ENCODE peak calls at places on chromosomes 11 and 22, in ten cellular contexts. E, Z, T, I, W, L, P, K, U and F are unnamed samples.

GRCh38 chr11:77101043-77101537 is 1.6 kb upstream of the OMP start:
- DNase-seq in E (no peak), Z (no peak), T (no peak), I (no peak), W (no peak), L (peak; percentile 15), P (no peak), K (peak; percentile 72), U (no peak), F (no peak)

GRCh38 chr11:14974723-14975587 is 2.8 kb upstream of the CALCA start:
- DNase-seq in E (no peak), Z (no peak), T (peak; percentile 61), I (peak; percentile 72), W (peak; percentile 54), L (peak; percentile 67), P (peak; percentile 42), K (peak; percentile 41), U (no peak), F (peak; percentile 65)

GRCh38 chr11:99019676-99020075 is 1.1 kb upstream of the CNTN5 start:
- DNase-seq in E (no peak), Z (no peak), T (no peak), I (no peak), W (no peak), L (no peak), P (no peak), K (no peak), U (no peak), F (no peak)

GRCh38 chr11:113331988-113332387 is 17.6 kb downstream of the TTC12 start:
- DNase-seq in E (no peak), Z (no peak), T (no peak), I (no peak), W (no peak), L (no peak), P (no peak), K (no peak), U (no peak), F (no peak)

GRCh38 chr11:102323542-102324261 is 6.4 kb downstream of the BIRC3 start:
- DNase-seq in E (no peak), Z (no peak), T (no peak), I (no peak), W (no peak), L (no peak), P (no peak), K (no peak), U (no peak), F (no peak)

GRCh38 chr11:21105196-21105917 is 436.0 kb downstream of the NELL1 start:
- DNase-seq in E (no peak), Z (no peak), T (no peak), I (no peak), W (no peak), L (no peak), P (no peak), K (no peak), U (no peak), F (no peak)

GRCh38 chr11:22703040-22703439 is 36.6 kb downstream of the GAS2 start:
- DNase-seq in E (no peak), Z (no peak), T (no peak), I (peak; percentile 13), W (peak; percentile 28), L (peak; percentile 52), P (peak; percentile 45), K (no peak), U (no peak), F (no peak)

GRCh38 chr11:33912405-33913361 is 20.8 kb upstream of the LMO2 start:
- DNase-seq in E (no peak), Z (no peak), T (no peak), I (peak; percentile 7), W (peak; percentile 10), L (no peak), P (no peak), K (peak; percentile 76), U (no peak), F (no peak)

GRCh38 chr11:99351620-99352019 is 330.9 kb downstream of the CNTN5 start:
- DNase-seq in E (no peak), Z (no peak), T (no peak), I (no peak), W (no peak), L (no peak), P (no peak), K (no peak), U (no peak), F (no peak)

GRCh38 chr22:25688627-25689026 is 53.4 kb upstream of the MYO18B start:
- DNase-seq in E (no peak), Z (no peak), T (no peak), I (no peak), W (no peak), L (no peak), P (no peak), K (no peak), U (no peak), F (no peak)

GRCh38 chr11:128552783-128553661 is 34.3 kb downstream of the ETS1 start:
- DNase-seq in E (no peak), Z (no peak), T (no peak), I (no peak), W (no peak), L (no peak), P (no peak), K (no peak), U (no peak), F (no peak)

GRCh38 chr11:47189100-47189834 is 3.0 kb upstream of the PACSIN3 start:
- DNase-seq in E (no peak), Z (no peak), T (no peak), I (no peak), W (no peak), L (peak; percentile 29), P (no peak), K (no peak), U (no peak), F (no peak)

GRCh38 chr11:95593101-95593500 is 196.5 kb downstream of the FAM76B start:
- DNase-seq in E (no peak), Z (no peak), T (no peak), I (no peak), W (no peak), L (no peak), P (no peak), K (no peak), U (no peak), F (no peak)

GRCh38 chr22:17998913-17999312 is 25.4 kb downstream of the MICAL3 start:
- DNase-seq in E (no peak), Z (no peak), T (no peak), I (no peak), W (no peak), L (no peak), P (peak; percentile 82), K (no peak), U (peak; percentile 28), F (no peak)

DNA sequence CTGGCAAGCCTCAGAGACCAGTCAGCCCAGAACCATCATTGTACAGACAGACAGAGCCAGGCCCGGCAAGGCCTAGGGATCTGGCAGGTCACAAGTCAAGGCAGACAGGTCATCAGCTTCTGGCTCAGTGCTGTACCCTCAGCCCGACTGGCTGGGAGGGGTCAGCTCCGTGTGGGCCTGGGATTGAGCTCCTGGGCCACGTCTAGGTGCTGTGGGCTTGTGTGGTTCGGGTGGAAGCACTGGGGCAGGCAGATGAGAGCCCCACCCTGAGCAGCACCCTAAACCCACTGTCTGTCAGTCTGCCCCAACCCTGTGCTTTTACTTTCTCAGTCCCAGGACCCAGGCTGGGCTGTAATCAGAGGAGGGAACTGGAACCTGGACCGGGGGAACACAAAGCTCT is 26.9 kb upstream of the P2RY2 start:
- DNase-seq in E (peak; percentile 49), Z (no peak), T (no peak), I (no peak), W (no peak), L (no peak), P (no peak), K (no peak), U (peak; percentile 49), F (no peak)
- H3K4me1 ChIP-seq in E (no peaks in the 10 kb centered on the region), Z (peaks cover 49% of the 10 kb centered on the region), T (peaks cover 29% of the 10 kb centered on the region), I (peaks cover 25% of the 10 kb centered on the region), W (peaks cover 62% of the 10 kb centered on the region), L (peaks cover 8% of the 10 kb centered on the region), P (no peaks in the 10 kb centered on the region), K (no peaks in the 10 kb centered on the region), U (peaks cover 10% of the 10 kb centered on the region), F (peaks cover 19% of the 10 kb centered on the region)

GRCh38 chr11:73017024-73017751 is 124.9 kb downstream of the FCHSD2 start:
- DNase-seq in E (no peak), Z (no peak), T (no peak), I (no peak), W (no peak), L (no peak), P (no peak), K (no peak), U (no peak), F (no peak)
- H3K4me3 ChIP-seq in E (no peak overlapping the region), Z (no peak overlapping the region), T (no peak overlapping the region), I (no peak overlapping the region), W (no peak overlapping the region), L (no peak overlapping the region), P (no peak overlapping the region), K (no peak overlapping the region), U (no peak overlapping the region), F (no peak overlapping the region)

GRCh38 chr22:41893591-41894375 is 21.1 kb downstream of the SHISA8 start:
- DNase-seq in E (no peak), Z (no peak), T (no peak), I (no peak), W (no peak), L (no peak), P (no peak), K (no peak), U (no peak), F (no peak)
- H3K4me1 ChIP-seq in E (no peaks in the 10 kb centered on the region), Z (no peaks in the 10 kb centered on the region), T (peaks cover 40% of the 10 kb centered on the region), I (no peaks in the 10 kb centered on the region), W (no peaks in the 10 kb centered on the region), L (no peaks in the 10 kb centered on the region), P (no peaks in the 10 kb centered on the region), K (no peaks in the 10 kb centered on the region), U (no peaks in the 10 kb centered on the region), F (no peaks in the 10 kb centered on the region)

GRCh38 chr11:69525516-69526452 is 44.3 kb downstream of the LINC01488 start:
- DNase-seq in E (peak; percentile 64), Z (no peak), T (no peak), I (no peak), W (no peak), L (no peak), P (no peak), K (no peak), U (peak; percentile 45), F (no peak)

GRCh38 chr11:69524991-69525411 is 43.5 kb downstream of the LINC01488 start:
- DNase-seq in E (no peak), Z (no peak), T (no peak), I (no peak), W (no peak), L (no peak), P (no peak), K (no peak), U (peak; percentile 53), F (no peak)

GRCh38 chr11:69521461-69521860 is 40.0 kb downstream of the LINC01488 start:
- DNase-seq in E (no peak), Z (no peak), T (no peak), I (no peak), W (no peak), L (no peak), P (no peak), K (no peak), U (no peak), F (no peak)

GRCh38 chr11:69524291-69524882 is 42.9 kb downstream of the LINC01488 start:
- DNase-seq in E (no peak), Z (no peak), T (no peak), I (no peak), W (no peak), L (no peak), P (no peak), K (peak; percentile 57), U (peak; percentile 55), F (no peak)

DNA sequence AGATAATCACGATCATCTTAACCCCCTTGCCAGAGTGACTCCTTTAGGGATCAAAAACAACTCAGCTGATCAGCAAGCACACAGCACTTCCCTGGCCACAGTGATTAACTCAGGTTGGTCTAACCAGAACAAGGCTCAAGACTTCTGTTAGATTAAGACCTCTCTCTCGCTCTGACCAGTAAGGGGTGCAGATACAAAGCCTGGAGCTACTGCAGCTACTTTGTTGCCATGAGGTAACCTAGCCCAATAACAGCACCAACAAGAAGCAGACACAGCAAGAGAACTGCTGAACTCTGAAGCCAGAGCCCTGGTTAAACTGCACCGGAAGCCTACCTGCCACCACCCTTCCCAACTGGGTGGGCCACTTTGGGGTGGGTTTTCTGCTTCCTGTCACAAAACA is 42.0 kb downstream of the LINC01488 start:
- DNase-seq in E (no peak), Z (no peak), T (no peak), I (no peak), W (no peak), L (no peak), P (no peak), K (no peak), U (no peak), F (no peak)
- H3K4me3 ChIP-seq in E (no peak overlapping the region), Z (no peak overlapping the region), T (no peak overlapping the region), I (no peak overlapping the region), W (no peak overlapping the region), L (no peak overlapping the region), P (no peak overlapping the region), K (no peak overlapping the region), U (no peak overlapping the region), F (no peak overlapping the region)